ENCODE peak calls at places on chromosomes 3 and 15, in seven cellular contexts. Q is HFFc6, G is sigmoid colon, C is suprapubic skin, U is esophagus squamous epithelium, Z is foreskin fibroblast, F is AG09319. I is an unnamed sample.

GRCh38 chr3:177824190-177824786 is 627.0 kb upstream of the TBL1XR1 start:
- DNase-seq in U (no peak), F (peak), C (peak), Z (peak), Q (peak), G (peak), I (no peak)

GRCh38 chr3:102715030-102715697 is 280.3 kb downstream of the ZPLD1 start:
- DNase-seq in Q (no peak), U (no peak), G (no peak), C (no peak), Z (no peak), F (no peak), I (peak)

GRCh38 chr3:23550402-23550801 is 255.4 kb upstream of the UBE2E1 start:
- DNase-seq in Z (no peak), U (no peak), C (no peak), Q (no peak), G (no peak), F (no peak), I (no peak)

GRCh38 chr3:13482106-13482690 is 2.1 kb downstream of the HDAC11 start:
- DNase-seq in Q (no peak), Z (no peak), U (no peak), F (no peak), G (peak), C (no peak), I (no peak)

GRCh38 chr3:63975705-63976104 is 47.6 kb downstream of the PSMD6 start:
- DNase-seq in F (no peak), U (no peak), C (no peak), Q (no peak), G (peak), Z (peak), I (no peak)

GRCh38 chr3:356947-357346 is 160.4 kb downstream of the CHL1 start:
- DNase-seq in U (no peak), Z (no peak), C (no peak), G (peak), F (no peak), Q (no peak), I (no peak)

GRCh38 chr15:33735637-33736247 is 232.6 kb upstream of the CHRM5 start:
- DNase-seq in G (no peak), C (no peak), Z (peak), F (no peak), Q (no peak), U (no peak), I (peak)

GRCh38 chr3:109731639-109732473 is 394.5 kb upstream of the DPPA4 start:
- DNase-seq in Z (peak), C (no peak), F (peak), G (no peak), Q (peak), U (no peak), I (peak)

GRCh38 chr3:139312959-139313358 is 30.9 kb upstream of the MRPS22 start:
- DNase-seq in Z (peak), C (peak), F (no peak), Q (peak), U (no peak), G (no peak), I (no peak)

GRCh38 chr3:105780114-105780513 is 88.7 kb downstream of the CBLB start:
- DNase-seq in Q (no peak), U (no peak), C (no peak), F (no peak), Z (peak), G (no peak), I (no peak)

GRCh38 chr3:155101398-155101797 is 21.3 kb downstream of the MME start:
- DNase-seq in G (no peak), F (peak), Q (no peak), C (no peak), Z (peak), U (no peak), I (no peak)

GRCh38 chr3:128433630-128434185 is 33.0 kb downstream of the DNAJB8 start:
- DNase-seq in U (no peak), Z (no peak), F (no peak), G (no peak), Q (no peak), C (no peak), I (no peak)

GRCh38 chr3:107216711-107217110 is 160.5 kb upstream of the CCDC54 start:
- DNase-seq in Q (peak), F (peak), G (no peak), U (no peak), Z (peak), C (no peak), I (no peak)

GRCh38 chr3:107236661-107237375 is 140.4 kb upstream of the CCDC54 start:
- DNase-seq in Z (no peak), C (no peak), Q (no peak), U (no peak), F (no peak), G (no peak), I (no peak)

GRCh38 chr15:37907136-37907535 is 27.3 kb upstream of the TMCO5A start:
- DNase-seq in G (no peak), F (no peak), U (no peak), C (no peak), Q (no peak), Z (no peak), I (no peak)

GRCh38 chr3:172102123-172102882 is 62.9 kb downstream of the FNDC3B start:
- DNase-seq in C (no peak), F (no peak), U (no peak), Z (no peak), Q (no peak), G (no peak), I (no peak)

GRCh38 chr15:100873029-100873677 is 6.5 kb upstream of the ALDH1A3 start:
- DNase-seq in Q (peak), Z (peak), F (peak), G (peak), U (no peak), C (peak), I (peak)

GRCh38 chr3:193641376-193641775 is 48.4 kb downstream of the OPA1 start:
- DNase-seq in F (no peak), G (no peak), Z (no peak), C (no peak), Q (no peak), U (no peak), I (no peak)

GRCh38 chr15:60083318-60083717 is 79.2 kb downstream of the FOXB1 start:
- DNase-seq in G (no peak), C (no peak), Z (no peak), Q (no peak), F (no peak), U (no peak), I (no peak)

GRCh38 chr3:3200632-3201212 is 21.2 kb upstream of the CRBN start:
- DNase-seq in U (no peak), F (peak), C (no peak), Q (peak), Z (peak), G (no peak), I (peak)

GRCh38 chr3:29764603-29765254 is 483.9 kb downstream of the RBMS3 start:
- DNase-seq in F (peak), C (no peak), Q (peak), U (no peak), Z (peak), G (no peak), I (no peak)

DNA sequence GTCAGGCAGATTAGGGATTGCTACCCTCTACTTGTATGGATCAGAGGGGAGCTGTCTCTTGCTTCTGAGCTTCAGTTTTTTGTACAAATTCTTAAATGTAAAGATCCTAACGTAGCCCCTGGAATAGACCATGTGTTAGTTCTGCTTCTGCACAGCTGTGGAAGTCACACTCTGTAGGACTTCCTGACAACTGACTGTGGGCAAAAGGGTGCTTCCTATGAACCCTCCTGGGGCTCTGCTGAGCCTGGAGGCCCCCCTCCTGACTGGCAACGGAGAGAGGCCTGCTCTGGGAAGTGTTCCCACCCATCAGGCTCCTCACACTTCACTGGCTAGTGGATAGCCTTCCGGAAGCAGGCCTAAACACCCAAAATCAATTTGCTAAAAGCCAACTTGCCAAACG is 131.0 kb downstream of the RPLP1 start:
- DNase-seq in C (no peak), G (no peak), Z (no peak), F (no peak), Q (no peak), U (no peak), I (no peak)
- TF ChIP-seq CTCF in C (no peak), G (no peak), Z (no peak), F (no peak), Q (no peak), U (no peak), I (no peak)

DNA sequence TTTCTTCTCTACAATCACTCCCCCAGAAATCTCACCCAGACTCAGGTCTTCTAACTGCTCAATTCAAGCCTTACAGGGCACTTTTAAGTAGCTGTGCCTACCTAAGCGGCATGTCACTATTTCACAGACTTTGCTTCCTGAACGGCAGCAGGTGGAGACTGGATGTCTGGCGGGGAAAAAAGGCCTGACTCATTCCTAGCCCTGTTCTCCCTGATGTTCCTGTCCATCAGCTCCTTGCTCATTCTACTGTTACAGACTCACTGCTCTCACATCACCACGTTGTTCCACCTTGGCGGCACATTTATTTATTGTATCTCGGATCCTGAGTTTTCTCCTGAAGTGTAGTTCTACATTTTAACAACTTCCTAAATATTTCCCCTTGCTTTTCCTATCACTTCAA is 52.6 kb upstream of the ATP11B start:
- DNase-seq in F (no peak), Q (no peak), Z (no peak), U (no peak), G (no peak), C (no peak), I (no peak)
- TF ChIP-seq CTCF in F (no peak), Q (no peak), Z (no peak), U (no peak), G (no peak), C (no peak), I (no peak)

GRCh38 chr3:124277516-124277890 is 285.6 kb upstream of the ROPN1 start:
- DNase-seq in Z (no peak), U (no peak), F (no peak), G (no peak), C (no peak), Q (no peak), I (no peak)
- TF ChIP-seq CTCF in Z (no peak), U (no peak), F (no peak), G (no peak), C (no peak), Q (no peak), I (no peak)

DNA sequence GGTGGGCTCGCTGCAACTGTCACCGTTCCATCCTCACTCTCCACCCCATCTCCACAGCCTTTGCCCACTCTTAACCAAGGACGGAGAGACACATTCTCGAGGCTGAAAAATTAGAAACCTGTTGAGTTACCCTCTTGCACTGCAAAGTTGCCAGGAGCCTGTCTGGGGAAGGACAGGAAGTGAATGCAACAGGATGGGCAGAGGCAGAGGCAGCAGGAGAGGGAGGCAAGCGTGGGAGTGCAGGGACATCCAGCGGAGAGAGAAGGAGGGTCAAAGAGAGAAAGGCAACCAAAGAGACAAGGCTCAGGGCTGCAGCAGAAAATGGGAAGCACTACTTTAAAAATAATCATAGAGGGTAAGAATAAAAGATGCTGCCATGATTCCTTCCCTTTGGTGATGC is 78.9 kb upstream of the ARRDC4 start:
- DNase-seq in C (no peak), F (no peak), Q (no peak), U (no peak), G (no peak), Z (no peak), I (no peak)
- TF ChIP-seq CTCF in C (no peak), F (no peak), Q (no peak), U (no peak), G (no peak), Z (no peak), I (no peak)

GRCh38 chr15:66706225-66706732 is 4.2 kb downstream of the SMAD6 start:
- DNase-seq in F (no peak), C (no peak), G (no peak), Q (peak), U (no peak), Z (peak), I (peak)
- TF ChIP-seq CTCF in F (peak), C (no peak), G (no peak), Q (peak), U (no peak), Z (peak), I (peak)

GRCh38 chr15:40053234-40054055 is 14.5 kb upstream of the SRP14 start:
- DNase-seq in F (no peak), G (peak), U (no peak), Z (no peak), Q (no peak), C (no peak), I (no peak)
- TF ChIP-seq CTCF in F (no peak), G (no peak), U (no peak), Z (no peak), Q (peak), C (no peak), I (peak)

DNA sequence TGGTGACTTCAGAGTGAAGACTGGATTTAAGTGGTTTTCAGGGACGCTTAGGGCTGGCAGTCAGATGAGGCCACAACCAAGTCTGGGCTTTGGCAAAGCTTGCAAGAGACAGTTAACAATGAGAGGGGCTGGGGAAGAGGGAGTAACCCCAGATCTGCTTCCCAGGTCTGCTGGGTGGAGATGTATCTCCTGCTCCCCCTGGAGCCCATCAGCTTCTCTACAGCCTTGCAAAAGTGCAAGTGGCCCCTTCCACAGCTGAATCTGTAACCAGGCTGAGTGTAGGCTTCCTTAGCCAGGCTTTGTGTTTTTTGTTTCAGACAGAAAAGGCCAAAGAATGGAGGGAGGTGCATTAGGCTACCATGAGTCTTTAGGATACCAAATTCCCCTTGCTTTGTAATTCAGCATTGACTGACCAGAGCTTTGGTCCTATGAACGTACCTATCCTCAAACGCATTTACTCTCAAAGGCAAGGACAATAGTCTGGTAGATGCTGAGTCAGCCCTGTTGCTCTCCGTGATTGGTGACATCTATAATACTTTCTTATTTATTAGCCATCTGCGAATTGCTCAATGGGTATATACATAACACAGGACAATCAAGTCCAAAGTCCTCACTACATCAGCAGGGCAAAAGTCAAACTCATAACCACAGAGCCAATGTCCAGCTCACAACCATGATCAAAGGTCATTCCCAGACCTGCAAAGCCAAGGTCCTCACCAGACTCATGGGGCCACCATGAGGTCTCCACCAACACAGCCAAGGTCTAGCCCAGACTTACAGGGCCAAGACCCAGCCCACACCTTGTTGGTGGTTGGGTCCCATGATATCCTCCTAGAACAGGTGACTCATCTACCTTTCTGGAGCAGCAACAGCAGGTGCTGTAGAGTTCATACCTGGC is 17.1 kb downstream of the CCDC13 start:
- DNase-seq in C (no peak), G (no peak), Z (peak), F (no peak), U (no peak), Q (peak), I (no peak)
- TF ChIP-seq CTCF in C (no peak), G (no peak), Z (peak), F (peak), U (peak), Q (peak), I (peak)

GRCh38 chr15:43439268-43439667 is 53.7 kb downstream of the TP53BP1 start:
- DNase-seq in C (no peak), U (no peak), Q (no peak), G (no peak), F (no peak), Z (no peak), I (no peak)

GRCh38 chr15:43436395-43436794 is 56.6 kb downstream of the TP53BP1 start:
- DNase-seq in G (no peak), Z (no peak), Q (no peak), C (no peak), U (no peak), F (no peak), I (no peak)

GRCh38 chr15:43441316-43441715 is 51.6 kb downstream of the TP53BP1 start:
- DNase-seq in Z (no peak), Q (peak), G (no peak), U (no peak), C (no peak), F (no peak), I (peak)

GRCh38 chr15:43446344-43446743 is 46.6 kb downstream of the TP53BP1 start:
- DNase-seq in Q (no peak), G (no peak), F (no peak), Z (no peak), C (no peak), U (no peak), I (no peak)

DNA sequence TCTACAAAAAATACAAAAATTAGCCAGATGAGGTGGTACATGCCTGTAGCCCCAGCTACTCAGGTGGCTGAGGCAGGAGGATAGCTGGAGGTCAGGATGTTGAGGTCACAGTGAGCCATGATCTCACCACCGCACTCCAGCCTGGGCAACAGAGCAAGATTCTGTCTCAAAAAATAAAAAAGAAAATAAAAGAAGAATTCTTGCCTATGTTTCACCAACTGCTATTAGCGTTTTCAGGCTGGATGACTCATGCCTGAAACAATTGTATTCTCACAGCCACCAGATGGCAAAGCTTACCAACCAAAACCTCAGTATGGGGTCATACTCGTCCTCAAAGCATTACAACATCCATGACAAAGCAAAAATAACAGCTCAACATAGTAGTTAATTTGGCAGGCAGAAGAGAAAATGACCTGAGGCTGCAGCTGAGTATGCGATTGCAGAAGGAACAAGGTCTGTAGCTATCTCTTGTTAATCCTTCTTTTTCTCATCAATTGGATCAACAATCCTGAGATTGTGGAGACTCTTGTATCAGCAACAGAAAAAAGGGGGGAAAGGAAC is 52.2 kb downstream of the TP53BP1 start:
- DNase-seq in C (no peak), Z (peak), G (peak), Q (peak), F (peak), U (no peak), I (peak)
- TF ChIP-seq CTCF in C (no peak), Z (peak), G (peak), Q (peak), F (peak), U (peak), I (no peak)

GRCh38 chr3:123267821-123268220 is 66.1 kb downstream of the SEC22A start:
- DNase-seq in F (no peak), U (no peak), G (no peak), Q (no peak), C (no peak), Z (no peak), I (no peak)
- TF ChIP-seq CTCF in F (no peak), U (no peak), G (no peak), Q (no peak), C (no peak), Z (no peak), I (no peak)

GRCh38 chr3:27532931-27533607 is 48.9 kb upstream of the SLC4A7 start:
- DNase-seq in U (no peak), G (no peak), F (no peak), C (no peak), Z (no peak), Q (no peak), I (no peak)

GRCh38 chr3:27536451-27536850 is 52.3 kb upstream of the SLC4A7 start:
- DNase-seq in Z (no peak), Q (no peak), U (no peak), C (no peak), G (no peak), F (no peak), I (no peak)

GRCh38 chr3:27535809-27536392 is 51.7 kb upstream of the SLC4A7 start:
- DNase-seq in G (no peak), Z (peak), Q (peak), C (no peak), F (no peak), U (no peak), I (no peak)

GRCh38 chr3:27532426-27532825 is 48.2 kb upstream of the SLC4A7 start:
- DNase-seq in Z (no peak), F (no peak), G (no peak), Q (no peak), U (no peak), C (no peak), I (no peak)

DNA sequence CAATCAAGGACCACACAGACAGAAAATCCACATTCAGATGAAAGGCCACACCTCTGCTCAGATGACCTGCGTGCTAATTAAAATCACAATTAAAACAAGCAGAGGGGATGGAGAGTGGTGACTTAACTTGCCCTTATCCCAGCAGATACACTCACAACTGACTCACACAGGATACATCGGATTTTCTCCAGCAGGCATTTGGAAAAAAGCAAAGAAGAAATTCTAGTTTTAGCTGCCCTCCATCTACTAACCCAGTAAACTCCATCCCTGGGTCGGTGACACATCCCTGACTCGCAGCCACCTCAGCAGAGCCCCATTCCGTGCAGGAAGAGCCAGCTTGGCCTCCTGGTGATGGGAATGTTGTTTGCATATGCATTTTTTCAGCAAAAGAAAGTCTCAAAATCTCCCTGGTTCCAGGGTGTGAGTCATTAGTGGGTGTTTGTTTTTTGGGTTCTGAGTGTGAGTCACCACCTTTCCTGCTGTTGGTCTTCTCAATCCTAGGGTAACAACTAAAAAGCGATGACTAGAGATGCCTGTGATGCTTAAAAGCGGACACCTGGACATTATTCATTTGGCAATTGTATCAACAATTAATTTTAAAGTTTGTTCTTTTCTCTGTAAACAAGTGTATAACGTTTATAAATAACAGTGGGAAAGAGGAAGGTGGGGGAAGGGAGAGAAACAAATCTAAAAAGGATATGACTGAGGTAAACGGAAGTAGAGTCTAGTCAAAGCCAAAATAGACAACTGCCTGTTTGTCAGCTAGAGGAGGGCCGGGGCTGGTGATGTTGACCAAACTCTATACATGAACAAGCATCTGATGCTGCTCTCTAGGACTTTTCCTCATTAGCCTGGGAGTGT is 49.8 kb upstream of the SLC4A7 start:
- DNase-seq in Z (peak), U (no peak), F (peak), Q (peak), C (peak), G (peak), I (no peak)
- TF ChIP-seq CTCF in Z (peak), U (peak), F (peak), Q (peak), C (peak), G (peak), I (no peak)

I was measured in GM13977.